ENCODE peak calls at places on chromosomes 3 and 15, in five cellular contexts. One of them, this sample, is unnamed.

GRCh38 chr3:101950510-101950909 is 101.2 kb downstream of the NFKBIZ start:
- ATAC-seq in upper lobe of left lung: peak; percentile 88
- ATAC-seq in HepG2: no peak
- ATAC-seq in K562: no peak
- ATAC-seq in GM12878: peak; percentile 92
- ATAC-seq in this sample: no peak

GRCh38 chr3:172201136-172201989 is 162.0 kb downstream of the FNDC3B start:
- ATAC-seq in upper lobe of left lung: peak; percentile 92
- ATAC-seq in GM12878: no peak
- ATAC-seq in K562: peak; percentile 81
- ATAC-seq in HepG2: no peak
- ATAC-seq in this sample: peak; percentile 68

GRCh38 chr3:53195602-53196574 is 34.9 kb downstream of the PRKCD start:
- ATAC-seq in K562: peak; percentile 87
- ATAC-seq in HepG2: peak; percentile 77
- ATAC-seq in upper lobe of left lung: peak; percentile 88
- ATAC-seq in GM12878: peak; percentile 77
- ATAC-seq in this sample: peak; percentile 52

GRCh38 chr15:67013696-67014095 is 51.7 kb upstream of the SMAD3 start:
- ATAC-seq in GM12878: no peak
- ATAC-seq in HepG2: no peak
- ATAC-seq in upper lobe of left lung: peak; percentile 27
- ATAC-seq in K562: no peak
- ATAC-seq in this sample: peak; percentile 50

GRCh38 chr3:178847170-178847569 is 224.4 kb downstream of the ZMAT3 start:
- ATAC-seq in HepG2: no peak
- ATAC-seq in GM12878: no peak
- ATAC-seq in upper lobe of left lung: peak; percentile 67
- ATAC-seq in K562: no peak
- ATAC-seq in this sample: no peak

GRCh38 chr15:85750807-85751730 is 43.7 kb downstream of the KLHL25 start:
- ATAC-seq in upper lobe of left lung: peak; percentile 9
- ATAC-seq in GM12878: peak; percentile 26
- ATAC-seq in HepG2: peak; percentile 15
- ATAC-seq in K562: no peak
- ATAC-seq in this sample: peak; percentile 35

GRCh38 chr3:108099203-108099602 is 8.4 kb upstream of the CD47 start:
- ATAC-seq in K562: peak; percentile 50
- ATAC-seq in GM12878: no peak
- ATAC-seq in upper lobe of left lung: no peak
- ATAC-seq in HepG2: no peak
- ATAC-seq in this sample: no peak

GRCh38 chr15:50260969-50261496 is 4.5 kb downstream of the HDC start:
- ATAC-seq in upper lobe of left lung: no peak
- ATAC-seq in GM12878: peak; percentile 87
- ATAC-seq in HepG2: peak; percentile 24
- ATAC-seq in K562: peak; percentile 85
- ATAC-seq in this sample: no peak

GRCh38 chr15:46956456-46956855 is 760.8 kb upstream of the SEMA6D start:
- ATAC-seq in GM12878: no peak
- ATAC-seq in upper lobe of left lung: no peak
- ATAC-seq in HepG2: no peak
- ATAC-seq in K562: no peak
- ATAC-seq in this sample: no peak

GRCh38 chr3:35777065-35777464 is 137.7 kb downstream of the ARPP21 start:
- ATAC-seq in GM12878: no peak
- ATAC-seq in HepG2: no peak
- ATAC-seq in upper lobe of left lung: no peak
- ATAC-seq in K562: no peak
- ATAC-seq in this sample: no peak

GRCh38 chr3:77038928-77039605 is 832 bp upstream of the ROBO2 start:
- ATAC-seq in K562: peak; percentile 44
- ATAC-seq in HepG2: peak; percentile 31
- ATAC-seq in upper lobe of left lung: peak; percentile 42
- ATAC-seq in GM12878: no peak
- ATAC-seq in this sample: peak; percentile 11

GRCh38 chr3:107975529-107976203 is 115.2 kb downstream of the CD47 start:
- ATAC-seq in K562: no peak
- ATAC-seq in HepG2: no peak
- ATAC-seq in upper lobe of left lung: no peak
- ATAC-seq in GM12878: no peak
- ATAC-seq in this sample: no peak

GRCh38 chr3:172138792-172139507 is 99.6 kb downstream of the FNDC3B start:
- ATAC-seq in upper lobe of left lung: peak; percentile 64
- ATAC-seq in HepG2: no peak
- ATAC-seq in GM12878: peak; percentile 51
- ATAC-seq in K562: peak; percentile 85
- ATAC-seq in this sample: no peak

GRCh38 chr3:71442648-71443047 is 140.9 kb downstream of the FOXP1 start:
- ATAC-seq in HepG2: no peak
- ATAC-seq in GM12878: no peak
- ATAC-seq in upper lobe of left lung: no peak
- ATAC-seq in K562: no peak
- ATAC-seq in this sample: no peak

GRCh38 chr15:98976500-98976899 is 31.1 kb downstream of the PGPEP1L start:
- ATAC-seq in GM12878: no peak
- ATAC-seq in upper lobe of left lung: no peak
- ATAC-seq in HepG2: no peak
- ATAC-seq in K562: no peak
- ATAC-seq in this sample: no peak

GRCh38 chr15:70035719-70036077 is 62.0 kb downstream of the TLE3 start:
- ATAC-seq in HepG2: no peak
- ATAC-seq in upper lobe of left lung: peak; percentile 9
- ATAC-seq in GM12878: peak; percentile 83
- ATAC-seq in K562: no peak
- ATAC-seq in this sample: no peak

GRCh38 chr3:134881305-134881704 is 86.2 kb downstream of the EPHB1 start:
- ATAC-seq in K562: no peak
- ATAC-seq in GM12878: no peak
- ATAC-seq in HepG2: no peak
- ATAC-seq in upper lobe of left lung: no peak
- ATAC-seq in this sample: no peak

GRCh38 chr15:58344164-58345070 is 87.4 kb upstream of the LIPC start:
- ATAC-seq in K562: peak; percentile 45
- ATAC-seq in HepG2: no peak
- ATAC-seq in GM12878: no peak
- ATAC-seq in upper lobe of left lung: no peak
- ATAC-seq in this sample: no peak

GRCh38 chr3:25648107-25648535 is 16.6 kb downstream of the TOP2B start:
- ATAC-seq in upper lobe of left lung: peak; percentile 94
- ATAC-seq in HepG2: peak; percentile 98
- ATAC-seq in GM12878: peak; percentile 96
- ATAC-seq in K562: peak; percentile 97
- ATAC-seq in this sample: peak; percentile 51

GRCh38 chr3:28376424-28376823 is 27.8 kb upstream of the AZI2 start:
- ATAC-seq in upper lobe of left lung: peak; percentile 97
- ATAC-seq in HepG2: no peak
- ATAC-seq in GM12878: no peak
- ATAC-seq in K562: no peak
- ATAC-seq in this sample: peak; percentile 93

GRCh38 chr3:164539215-164539614 is 539.1 kb downstream of the SI start:
- ATAC-seq in GM12878: no peak
- ATAC-seq in upper lobe of left lung: no peak
- ATAC-seq in K562: no peak
- ATAC-seq in HepG2: no peak
- ATAC-seq in this sample: no peak

DNA sequence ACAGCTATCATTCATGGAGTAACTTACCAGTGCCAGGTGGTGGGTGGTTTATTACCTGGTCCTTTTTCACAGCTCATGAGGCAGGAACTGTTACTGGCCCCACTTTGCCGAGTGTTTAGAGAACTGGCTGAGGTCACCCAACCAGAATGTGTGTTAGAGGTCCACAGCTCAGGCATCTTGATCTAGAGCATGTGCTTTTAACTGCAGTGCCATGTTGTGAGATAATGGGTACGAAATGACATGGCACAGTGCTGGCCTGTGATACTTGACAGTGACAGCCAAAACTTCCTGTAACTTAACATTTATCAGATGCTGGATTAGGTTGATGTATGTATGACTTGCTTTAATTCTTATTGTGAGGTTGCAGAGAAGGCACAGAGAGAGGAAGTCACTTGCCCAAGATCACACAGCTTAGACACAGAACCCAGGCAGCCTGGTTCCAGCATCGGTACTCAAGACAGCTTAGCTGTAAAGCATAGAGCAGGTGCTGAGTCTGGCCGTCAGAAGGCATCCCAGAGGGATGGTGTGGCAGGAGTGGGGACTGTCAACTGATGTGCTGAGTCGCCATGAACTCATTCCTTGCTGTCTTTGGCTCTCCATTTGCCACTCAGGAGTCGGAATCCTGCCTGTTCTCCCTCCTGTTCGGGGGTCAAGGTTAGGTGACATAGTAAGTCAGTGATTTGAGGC is 9.6 kb downstream of the MCM2 start:
- ATAC-seq in K562: no peak
- ATAC-seq in HepG2: no peak
- ATAC-seq in GM12878: no peak
- ATAC-seq in upper lobe of left lung: no peak
- ATAC-seq in this sample: no peak
- TF ChIP-seq POLR2AphosphoS5 in K562: no peak
- TF ChIP-seq POLR2AphosphoS5 in HepG2: no peak
- TF ChIP-seq POLR2AphosphoS5 in GM12878: no peak
- TF ChIP-seq POLR2AphosphoS5 in upper lobe of left lung: no peak
- TF ChIP-seq POLR2AphosphoS5 in this sample: no peak

DNA sequence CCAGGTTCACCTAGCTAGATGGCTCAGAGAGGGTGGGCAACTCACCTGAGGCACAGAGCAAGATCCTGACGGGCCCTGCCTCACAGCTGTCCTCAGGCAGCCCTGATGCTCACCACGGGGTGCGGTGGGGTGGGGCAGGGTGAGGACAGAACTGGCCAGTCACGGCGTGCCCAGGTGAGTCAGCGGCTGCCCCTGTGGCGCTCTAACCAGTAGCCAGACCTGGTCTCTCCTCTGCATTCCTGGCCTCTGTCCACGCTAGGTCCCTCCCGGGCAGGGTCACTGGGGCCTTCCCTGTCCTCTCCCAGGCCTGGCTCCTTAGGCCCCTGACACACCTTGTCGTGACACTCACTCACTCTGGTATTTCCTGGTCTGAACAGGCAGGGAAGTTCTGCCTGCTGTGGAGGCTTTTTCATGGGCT is 904 bp downstream of the ALS2CL start:
- ATAC-seq in K562: no peak
- ATAC-seq in HepG2: no peak
- ATAC-seq in upper lobe of left lung: peak; percentile 17
- ATAC-seq in GM12878: no peak
- ATAC-seq in this sample: no peak
- TF ChIP-seq EP300 in K562: no peak
- TF ChIP-seq EP300 in HepG2: no peak
- TF ChIP-seq EP300 in upper lobe of left lung: no peak
- TF ChIP-seq EP300 in GM12878: no peak
- TF ChIP-seq EP300 in this sample: no peak

GRCh38 chr3:42439461-42440075 is 29.2 kb upstream of the LYZL4 start:
- ATAC-seq in GM12878: no peak
- ATAC-seq in HepG2: no peak
- ATAC-seq in K562: no peak
- ATAC-seq in upper lobe of left lung: no peak
- ATAC-seq in this sample: no peak
- H3K27ac ChIP-seq in GM12878: no peak overlapping the region
- H3K27ac ChIP-seq in HepG2: no peak overlapping the region
- H3K27ac ChIP-seq in K562: no peak overlapping the region
- H3K27ac ChIP-seq in upper lobe of left lung: no peak overlapping the region
- H3K27ac ChIP-seq in this sample: no peak overlapping the region

DNA sequence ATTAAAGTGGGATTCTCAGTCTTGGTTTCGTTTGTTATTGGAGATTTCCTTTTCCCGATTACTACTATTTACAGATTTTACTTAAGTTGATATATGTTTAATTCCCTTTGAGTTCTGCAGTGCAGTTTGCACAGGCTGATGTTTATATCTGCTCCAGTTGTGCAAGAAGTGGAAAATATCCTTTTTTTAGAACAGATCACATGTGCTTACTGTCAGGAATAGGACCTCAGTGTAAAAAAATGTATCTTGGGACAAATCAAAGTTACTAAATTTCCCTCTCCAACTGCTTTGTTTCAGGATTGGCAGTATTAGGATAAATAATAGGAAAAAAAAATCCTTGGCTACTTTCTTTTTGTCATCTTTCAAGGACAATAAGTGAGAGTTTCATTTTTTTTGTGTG is 6.9 kb downstream of the MITF start:
- ATAC-seq in upper lobe of left lung: peak; percentile 44
- ATAC-seq in K562: no peak
- ATAC-seq in HepG2: no peak
- ATAC-seq in GM12878: no peak
- ATAC-seq in this sample: peak; percentile 73
- TF ChIP-seq POLR2AphosphoS5 in upper lobe of left lung: no peak
- TF ChIP-seq POLR2AphosphoS5 in K562: no peak
- TF ChIP-seq POLR2AphosphoS5 in HepG2: no peak
- TF ChIP-seq POLR2AphosphoS5 in GM12878: no peak
- TF ChIP-seq POLR2AphosphoS5 in this sample: peak; percentile 79

GRCh38 chr3:194276768-194277546 is 74.2 kb downstream of the CPN2 start:
- ATAC-seq in K562: no peak
- ATAC-seq in upper lobe of left lung: peak; percentile 61
- ATAC-seq in GM12878: no peak
- ATAC-seq in HepG2: peak; percentile 39
- ATAC-seq in this sample: peak; percentile 43
- TF ChIP-seq EP300 in K562: no peak
- TF ChIP-seq EP300 in upper lobe of left lung: no peak
- TF ChIP-seq EP300 in GM12878: no peak
- TF ChIP-seq EP300 in HepG2: no peak
- TF ChIP-seq EP300 in this sample: no peak